ENCODE peak calls at places on chromosomes 3 and 15, in four cellular contexts. U is A549, T is HepG2, V is K562. H is an unnamed sample.

GRCh38 chr15:79028411-79028964 is 62.1 kb downstream of the RASGRF1 start:
- DNase-seq in T (peak), V (peak), U (peak), H (peak)

GRCh38 chr15:50051811-50052419 is 67.1 kb downstream of the ATP8B4 start:
- DNase-seq in U (peak), V (peak), T (peak), H (no peak)

GRCh38 chr15:48972750-48973503 is 9.2 kb upstream of the SHC4 start:
- DNase-seq in V (no peak), U (no peak), T (no peak), H (no peak)

GRCh38 chr15:78684645-78685044 is 43.6 kb upstream of the CHRNB4 start:
- DNase-seq in T (no peak), V (no peak), U (no peak), H (no peak)

GRCh38 chr3:182837855-182838454 is 44.7 kb downstream of the ATP11B start:
- DNase-seq in T (peak), U (peak), V (peak), H (no peak)

GRCh38 chr3:113523241-113523640 is 8.3 kb upstream of the SPICE1 start:
- DNase-seq in V (no peak), T (no peak), U (no peak), H (no peak)

GRCh38 chr3:217436-217835 is 20.9 kb downstream of the CHL1 start:
- DNase-seq in T (no peak), U (no peak), V (no peak), H (no peak)

GRCh38 chr3:182201769-182202168 is 490.0 kb downstream of the SOX2 start:
- DNase-seq in U (no peak), V (no peak), T (no peak), H (no peak)

GRCh38 chr15:77901251-77901881 is 176.1 kb downstream of the TBC1D2B start:
- DNase-seq in V (no peak), U (no peak), T (no peak), H (no peak)

GRCh38 chr3:51669241-51670052 is 1.6 kb upstream of the TEX264 start:
- DNase-seq in U (peak), V (peak), T (peak), H (peak)

GRCh38 chr3:134074001-134074789 is 44.5 kb upstream of the SLCO2A1 start:
- DNase-seq in V (no peak), U (no peak), T (no peak), H (peak)

GRCh38 chr3:41863024-41863423 is 98.9 kb downstream of the ULK4 start:
- DNase-seq in T (peak), V (peak), U (peak), H (no peak)

GRCh38 chr3:65597952-65598413 is 440.7 kb downstream of the MAGI1 start:
- DNase-seq in U (no peak), T (no peak), V (peak), H (peak)

GRCh38 chr3:10498271-10498670 is 7.1 kb downstream of the ATP2B2 start:
- DNase-seq in U (no peak), T (no peak), V (no peak), H (no peak)

GRCh38 chr3:43330981-43331380 is 44.6 kb downstream of the SNRK start:
- DNase-seq in T (no peak), V (no peak), U (no peak), H (no peak)

GRCh38 chr15:68204361-68204760 is 771 bp downstream of the CALML4 start:
- DNase-seq in T (no peak), V (no peak), U (no peak), H (no peak)

GRCh38 chr3:111871809-111872623 is 13.0 kb downstream of the PHLDB2 start:
- DNase-seq in U (no peak), V (no peak), T (peak), H (no peak)
- TF ChIP-seq MAFK in U (no peak), V (no peak), T (no peak), H (no peak)

DNA sequence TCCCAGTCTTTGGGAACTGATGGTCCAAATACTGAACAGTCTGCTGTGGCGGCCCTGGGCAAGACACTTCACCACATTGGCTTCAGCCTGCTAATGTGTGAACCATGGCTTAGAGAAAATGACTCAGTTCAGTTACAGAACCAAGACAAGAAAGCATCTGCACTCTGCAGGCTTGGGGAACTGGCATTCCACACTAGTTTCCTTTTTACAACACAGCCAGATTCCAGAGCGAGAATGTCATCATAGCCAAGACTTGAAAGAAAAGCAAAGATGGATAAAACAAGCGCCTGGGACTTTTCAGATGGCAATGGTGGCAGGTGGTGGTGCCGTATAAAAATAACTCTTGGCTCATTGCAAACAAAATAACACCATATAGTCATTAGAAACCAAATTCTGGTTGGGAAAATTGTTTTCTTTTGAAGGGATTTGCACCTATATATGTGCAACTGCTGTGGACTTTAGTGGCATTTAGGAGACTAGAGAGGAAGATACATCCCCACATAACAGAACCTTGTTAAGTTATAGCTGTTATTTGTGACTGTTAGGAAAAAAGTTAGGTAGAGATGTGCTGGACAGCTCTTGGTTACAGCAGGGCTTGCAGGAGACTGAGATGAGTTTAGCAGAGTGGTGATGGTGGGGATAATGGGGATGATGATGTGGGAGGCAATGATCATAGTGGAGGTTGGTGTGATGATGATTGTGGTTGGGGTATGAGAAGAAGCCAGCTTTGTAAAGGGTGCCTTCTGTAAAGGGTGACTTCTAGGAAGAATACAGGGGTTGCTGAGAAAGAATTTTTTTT is 273.6 kb downstream of the THRB start:
- DNase-seq in V (no peak), U (peak), T (no peak), H (peak)
- TF ChIP-seq JUN in V (no peak), U (no peak), T (no peak), H (no peak)

DNA sequence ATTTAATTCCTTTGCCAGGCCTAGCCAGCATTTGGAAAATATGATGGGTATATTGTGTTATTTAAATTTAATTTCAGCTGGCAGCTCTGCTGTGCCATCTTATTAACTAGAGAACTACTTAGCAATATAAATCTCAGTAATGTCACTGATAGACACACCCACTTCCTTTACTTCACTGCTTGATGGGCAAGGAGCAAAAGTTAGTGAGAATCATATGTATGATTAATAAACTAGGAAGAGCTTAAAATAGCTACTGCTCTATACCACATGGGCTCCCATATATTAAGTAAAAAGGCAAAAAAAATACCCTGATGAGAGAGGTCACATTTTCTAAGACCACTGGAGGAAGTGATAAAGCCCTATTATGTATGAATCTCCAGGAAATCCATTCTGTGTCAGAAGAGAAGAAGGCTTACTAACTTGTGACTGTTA is 1234.1 kb upstream of the ALCAM start:
- DNase-seq in T (no peak), U (no peak), V (no peak), H (no peak)
- TF ChIP-seq MAFK in T (no peak), U (no peak), V (no peak), H (no peak)

DNA sequence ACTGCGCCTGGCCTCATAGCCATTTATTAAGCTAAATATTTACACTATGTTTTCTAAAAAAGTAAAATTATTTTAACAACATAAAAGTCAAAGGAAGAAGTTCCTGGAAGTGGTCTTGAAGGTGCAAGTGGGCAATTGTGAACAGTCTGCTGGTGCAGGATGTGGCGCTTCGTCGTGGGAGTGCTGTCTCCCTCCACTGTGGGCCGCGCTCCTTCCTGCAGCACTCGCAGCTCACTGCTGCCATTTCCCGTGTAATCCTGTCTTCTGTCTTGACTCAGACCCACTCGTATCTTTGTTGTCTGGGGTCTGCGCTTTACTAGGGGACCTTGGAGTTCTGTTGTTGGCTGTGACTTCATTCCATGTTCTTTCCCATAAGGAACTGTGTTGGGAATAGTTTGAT is 56.3 kb downstream of the APBA2 start:
- DNase-seq in T (no peak), U (no peak), V (no peak), H (no peak)
- TF ChIP-seq JUN in T (no peak), U (no peak), V (no peak), H (no peak)

GRCh38 chr15:39508536-39508935 is 72.3 kb upstream of the THBS1 start:
- DNase-seq in U (no peak), V (no peak), T (no peak), H (no peak)
- TF ChIP-seq MAFK in U (no peak), V (no peak), T (no peak), H (no peak)

GRCh38 chr3:156750191-156750873 is 75.8 kb upstream of the LEKR1 start:
- DNase-seq in T (no peak), U (no peak), V (no peak), H (no peak)

GRCh38 chr3:156749244-156749643 is 74.9 kb downstream of the TIPARP start:
- DNase-seq in T (peak), U (no peak), V (no peak), H (no peak)

GRCh38 chr3:156747046-156747445 is 72.7 kb downstream of the TIPARP start:
- DNase-seq in V (no peak), T (no peak), U (no peak), H (no peak)

GRCh38 chr3:156750874-156751245 is 75.3 kb upstream of the LEKR1 start:
- DNase-seq in U (no peak), V (no peak), T (no peak), H (no peak)

DNA sequence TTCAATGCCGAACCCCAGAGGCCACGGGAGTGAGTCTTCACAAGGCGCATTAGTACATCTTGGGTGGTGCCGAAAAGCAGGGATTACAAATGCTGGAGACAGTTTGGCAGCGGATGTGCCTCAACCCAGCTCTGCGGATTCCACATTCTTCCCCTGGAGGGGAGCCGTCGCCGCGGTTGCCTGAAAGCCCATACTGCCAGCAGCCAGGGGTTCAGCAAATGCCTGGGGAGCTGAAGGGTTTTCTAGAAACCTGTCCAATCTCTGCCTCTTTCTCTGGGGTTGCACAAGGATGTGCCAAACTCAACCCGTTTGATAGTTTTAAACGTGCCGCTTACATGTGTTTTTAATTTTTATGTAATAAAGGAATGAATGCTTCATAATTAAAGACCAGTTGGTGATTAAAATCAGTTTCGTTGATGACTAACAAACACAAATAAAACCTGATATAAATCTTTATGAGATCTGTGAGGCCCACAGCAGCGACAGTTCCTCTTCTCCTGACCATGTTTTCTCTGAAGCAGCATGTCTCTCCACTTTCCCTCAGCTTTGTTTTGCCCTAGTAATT is 74.6 kb upstream of the LEKR1 start:
- DNase-seq in V (no peak), T (no peak), U (no peak), H (peak)
- TF ChIP-seq JUN in V (no peak), T (no peak), U (no peak), H (no peak)

GRCh38 chr3:61158676-61159075 is 92.6 kb downstream of the FHIT start:
- DNase-seq in T (no peak), U (no peak), V (no peak), H (no peak)

GRCh38 chr3:61154788-61155187 is 96.5 kb downstream of the FHIT start:
- DNase-seq in U (no peak), T (no peak), V (no peak), H (no peak)

GRCh38 chr3:61158152-61158551 is 93.1 kb downstream of the FHIT start:
- DNase-seq in T (no peak), U (no peak), V (no peak), H (no peak)

GRCh38 chr3:61155701-61156292 is 95.5 kb downstream of the FHIT start:
- DNase-seq in V (no peak), T (no peak), U (no peak), H (no peak)

DNA sequence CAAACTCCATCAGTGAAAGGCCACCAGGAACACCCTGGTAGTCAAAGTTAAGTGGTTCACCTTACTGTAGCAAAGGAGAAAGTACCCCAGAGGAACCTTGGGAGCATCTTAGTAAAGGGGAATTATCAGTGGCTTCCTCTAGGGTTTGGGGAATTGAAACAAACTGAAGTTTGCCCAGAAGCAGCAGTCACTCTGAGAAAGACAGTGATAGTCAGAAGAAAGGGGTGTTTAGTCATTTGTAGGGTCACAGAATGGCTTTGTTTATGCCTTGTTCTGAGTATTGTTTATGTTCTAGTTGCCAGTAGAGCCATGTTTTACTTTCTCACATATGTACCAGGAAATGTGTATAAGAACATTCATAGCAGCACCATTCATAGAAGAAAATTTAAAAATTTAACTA is 93.8 kb downstream of the FHIT start:
- DNase-seq in V (no peak), T (no peak), U (no peak), H (no peak)
- TF ChIP-seq MAFK in V (no peak), T (no peak), U (no peak), H (no peak)

H was measured in H1.